ENCODE peak calls at places on chromosome 22, in eight cellular contexts. Y is upper lobe of right lung; M is fibroblast of the conjunctiva; L is omental fat pad; Q is effector CD4-positive, alpha-beta T cell; S is RWPE1; X is stimulated activated naive CD8-positive, alpha-beta T cell treated with anti-CD3 and anti-CD28 coated beads, Interleukin-15, Interleukin-2, amounts not matched to agents 100 U/mL and 50 U/mL, for 24 hours; D is frontal cortex. K is an unnamed sample.

GRCh38 chr22:30025187-30025586 is 55.1 kb upstream of the HORMAD2 start:
- DNase-seq in Y (no peak), M (no peak), L (no peak), Q (no peak), S (no peak), X (no peak), D (no peak), K (peak)

GRCh38 chr22:27715078-27715477 is 86.5 kb downstream of the MN1 start:
- DNase-seq in Y (peak), M (no peak), L (no peak), Q (no peak), S (no peak), X (no peak), D (peak), K (peak)

GRCh38 chr22:16932577-16932976 is 75.4 kb downstream of the GAB4 start:
- DNase-seq in Y (no peak), M (no peak), L (no peak), Q (no peak), S (no peak), X (no peak), D (no peak), K (no peak)

GRCh38 chr22:40534379-40535188 is 101.9 kb downstream of the MRTFA start:
- DNase-seq in Y (no peak), M (no peak), L (no peak), Q (no peak), S (peak), X (peak), D (no peak), K (peak)

GRCh38 chr22:42630901-42631602 is 9.3 kb downstream of the ATP5MGL start:
- DNase-seq in Y (no peak), M (no peak), L (no peak), Q (no peak), S (peak), X (no peak), D (no peak), K (no peak)

GRCh38 chr22:30541979-30542810 is 4.3 kb downstream of the SEC14L6 start:
- DNase-seq in Y (peak), M (no peak), L (no peak), Q (no peak), S (no peak), X (no peak), D (no peak), K (no peak)

GRCh38 chr22:44587004-44587793 is 89.2 kb upstream of the RTL6 start:
- DNase-seq in Y (peak), M (no peak), L (no peak), Q (no peak), S (no peak), X (no peak), D (no peak), K (peak)

GRCh38 chr22:38481162-38481870 is 13.4 kb downstream of the KDELR3 start:
- DNase-seq in Y (no peak), M (no peak), L (no peak), Q (no peak), S (no peak), X (no peak), D (no peak), K (no peak)

GRCh38 chr22:41512421-41513194 is 31.7 kb downstream of the POLR3H start:
- DNase-seq in Y (no peak), M (peak), L (no peak), Q (no peak), S (peak), X (no peak), D (no peak), K (peak)

GRCh38 chr22:41028841-41029240 is 63.6 kb upstream of the EP300 start:
- DNase-seq in Y (no peak), M (peak), L (no peak), Q (no peak), S (peak), X (no peak), D (no peak), K (peak)

GRCh38 chr22:45781459-45781858 is 109.8 kb downstream of the ATXN10 start:
- DNase-seq in Y (no peak), M (no peak), L (no peak), Q (no peak), S (no peak), X (no peak), D (no peak), K (no peak)

GRCh38 chr22:19965771-19966709 is 24.4 kb upstream of the TXNRD2 start:
- DNase-seq in Y (no peak), M (no peak), L (no peak), Q (no peak), S (no peak), X (no peak), D (no peak), K (no peak)

K was measured in renal cortical epithelial cell.